ENCODE peak calls at places on chromosomes 2 and 18, in seven cellular contexts. G is tibial nerve, Y is neuronal stem cell, A is H7, N is cardiac muscle cell, P is left ventricle myocardium inferior, T is kidney epithelial cell. S is an unnamed sample.

GRCh38 chr2:219664958-219665357 is 37.5 kb downstream of the SLC4A3 start:
- DNase-seq in T (no peak), P (peak; percentile 83), G (no peak), N (peak; percentile 88), Y (no peak), A (no peak), S (no peak)

GRCh38 chr2:222424729-222425671 is 657 bp downstream of the SGPP2 start:
- DNase-seq in A (peak; percentile 68), Y (no peak), G (no peak), T (no peak), P (peak; percentile 28), N (peak; percentile 50), S (peak; percentile 43)

GRCh38 chr2:69741281-69742169 is at the start of gene ANXA4:
- DNase-seq in T (no peak), N (peak; percentile 52), A (peak; percentile 88), G (peak; percentile 80), P (peak; percentile 85), Y (peak; percentile 32), S (peak; percentile 50)

GRCh38 chr2:204665244-204665643 is 120.0 kb downstream of the PARD3B start:
- DNase-seq in A (no peak), P (no peak), G (no peak), Y (no peak), T (peak; percentile 79), N (no peak), S (no peak)

GRCh38 chr2:37526323-37526722 is 145.1 kb downstream of the CDC42EP3 start:
- DNase-seq in T (no peak), P (no peak), N (no peak), Y (no peak), A (no peak), G (no peak), S (no peak)

GRCh38 chr2:220077488-220077887 is 450.1 kb downstream of the SLC4A3 start:
- DNase-seq in N (no peak), P (no peak), T (no peak), Y (no peak), G (peak; percentile 27), A (no peak), S (no peak)

GRCh38 chr2:165563468-165564225 is 94.1 kb downstream of the CSRNP3 start:
- DNase-seq in T (no peak), Y (no peak), G (no peak), P (no peak), A (no peak), N (peak; percentile 32), S (no peak)

GRCh38 chr2:217153433-217153997 is 293.7 kb upstream of the TNP1 start:
- DNase-seq in G (no peak), N (no peak), Y (no peak), P (no peak), T (no peak), A (no peak), S (no peak)

GRCh38 chr2:627340-627709 is 49.9 kb downstream of the TMEM18 start:
- DNase-seq in P (no peak), A (no peak), T (no peak), N (no peak), G (peak; percentile 3), Y (no peak), S (no peak)

GRCh38 chr2:176455865-176456291 is 186.6 kb downstream of the MTX2 start:
- DNase-seq in Y (peak; percentile 37), G (peak; percentile 33), P (peak; percentile 68), A (no peak), T (no peak), N (peak; percentile 5), S (no peak)

GRCh38 chr2:85772019-85772745 is 18.4 kb downstream of the ATOH8 start:
- DNase-seq in P (peak; percentile 99), A (peak; percentile 86), Y (peak; percentile 52), G (peak; percentile 99), T (peak; percentile 91), N (peak; percentile 92), S (no peak)

GRCh38 chr2:29398384-29399237 is 283.4 kb downstream of the CLIP4 start:
- DNase-seq in Y (no peak), P (no peak), T (no peak), N (peak; percentile 15), G (no peak), A (peak; percentile 17), S (no peak)

GRCh38 chr2:134371041-134371440 is 117.2 kb downstream of the MGAT5 start:
- DNase-seq in A (no peak), G (no peak), T (no peak), P (no peak), Y (no peak), N (no peak), S (no peak)

GRCh38 chr2:42602218-42602936 is 33.9 kb downstream of the MTA3 start:
- DNase-seq in G (no peak), T (no peak), A (peak; percentile 32), N (no peak), Y (no peak), P (no peak), S (no peak)

GRCh38 chr2:31236433-31237205 is 2.7 kb downstream of the EHD3 start:
- DNase-seq in Y (no peak), G (no peak), A (no peak), T (no peak), P (no peak), N (no peak), S (no peak)

GRCh38 chr2:31237348-31238017 is 3.5 kb downstream of the EHD3 start:
- DNase-seq in N (no peak), P (no peak), Y (no peak), A (no peak), T (no peak), G (no peak), S (no peak)

GRCh38 chr2:31234690-31235503 is 945 bp downstream of the EHD3 start:
- DNase-seq in Y (no peak), N (no peak), A (no peak), T (no peak), P (no peak), G (no peak), S (no peak)

GRCh38 chr2:31233741-31234689 is at the start of gene EHD3:
- DNase-seq in P (peak; percentile 89), G (peak; percentile 53), N (peak; percentile 97), Y (peak; percentile 92), T (peak; percentile 69), A (peak; percentile 96), S (peak; percentile 70)

GRCh38 chr2:31235504-31235902 is 1.6 kb downstream of the EHD3 start:
- DNase-seq in P (no peak), A (no peak), G (no peak), N (no peak), T (peak; percentile 70), Y (no peak), S (no peak)
- H3K36me3 ChIP-seq in P (no peaks in the 10 kb centered on the region), A (no peaks in the 10 kb centered on the region), G (no peaks in the 10 kb centered on the region), N (no peaks in the 10 kb centered on the region), T (no peaks in the 10 kb centered on the region), Y (no peaks in the 10 kb centered on the region), S (no peaks in the 10 kb centered on the region)

GRCh38 chr2:230348792-230349191 is 21.8 kb downstream of the SP140L start:
- DNase-seq in P (no peak), Y (no peak), N (no peak), G (no peak), A (no peak), T (no peak), S (no peak)
- H3K4me3 ChIP-seq in P (no peak overlapping the region), Y (no peak overlapping the region), N (no peak overlapping the region), G (no peak overlapping the region), A (no peak overlapping the region), T (no peak overlapping the region), S (no peak overlapping the region)

DNA sequence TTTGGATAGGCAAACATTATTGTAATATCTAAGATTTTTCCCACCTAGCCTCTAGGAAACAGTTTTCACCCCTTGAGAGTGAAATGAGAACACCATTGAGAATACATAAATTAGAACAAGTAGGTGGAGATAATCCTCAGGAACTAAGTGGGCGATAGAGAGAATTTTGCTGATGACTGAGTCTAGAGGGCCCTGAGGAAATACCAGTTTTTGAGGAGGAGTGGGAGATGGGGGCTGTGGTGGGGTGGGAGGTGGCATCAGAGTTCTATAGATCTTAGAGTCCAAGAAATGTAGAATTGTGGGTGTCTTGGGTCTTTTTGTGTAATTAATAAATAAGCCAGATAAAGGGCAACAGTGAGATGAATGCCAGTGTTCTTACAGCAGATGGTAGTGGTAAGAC is 11.8 kb downstream of the NCAPH start:
- DNase-seq in G (no peak), P (no peak), Y (no peak), T (no peak), A (no peak), N (no peak), S (no peak)
- H3K36me3 ChIP-seq in G (no peaks in the 10 kb centered on the region), P (no peaks in the 10 kb centered on the region), Y (peaks cover 98% of the 10 kb centered on the region), T (no peaks in the 10 kb centered on the region), A (peaks cover 40% of the 10 kb centered on the region), N (no peaks in the 10 kb centered on the region), S (no peaks in the 10 kb centered on the region)

DNA sequence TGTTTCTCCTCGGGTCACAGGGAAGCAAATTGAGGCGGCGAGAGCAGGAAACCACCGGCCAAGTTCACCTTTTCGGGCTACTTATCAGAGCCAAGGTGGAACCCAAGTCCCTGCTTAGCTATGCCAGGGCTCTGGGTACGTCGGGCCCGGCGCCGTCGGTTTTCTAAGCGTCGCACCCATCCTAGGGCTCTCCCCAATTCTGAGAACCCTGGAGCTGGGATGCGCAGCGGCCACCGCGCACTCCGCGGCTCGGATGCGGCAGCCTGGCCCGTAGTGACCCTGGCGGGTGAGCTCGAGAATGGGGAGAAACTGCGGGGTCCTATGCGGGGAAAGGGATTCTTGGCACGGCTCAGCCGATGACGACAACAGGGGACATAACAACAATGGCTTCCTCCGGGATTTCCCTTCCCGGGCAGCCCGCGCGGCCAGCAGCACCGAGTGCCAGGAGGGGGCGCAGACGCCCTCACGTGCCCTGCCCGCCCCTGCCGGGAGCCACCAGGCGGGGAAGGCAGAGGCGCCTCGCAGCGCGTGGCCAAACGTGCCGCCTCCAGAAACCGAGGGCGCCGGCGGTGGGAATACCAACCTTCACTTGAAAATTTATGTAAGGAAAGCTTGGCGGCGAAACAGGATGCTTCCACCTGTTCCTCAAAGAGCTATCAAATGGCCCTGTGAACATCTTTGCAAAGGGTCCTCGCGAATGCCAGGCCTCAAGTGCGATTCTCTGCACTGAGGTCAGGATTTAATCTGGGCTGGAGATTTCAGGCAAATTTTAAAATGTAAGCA is 2.1 kb upstream of the SLC30A3 start:
- DNase-seq in N (peak; percentile 90), Y (peak; percentile 73), A (peak; percentile 98), P (peak; percentile 66), T (no peak), G (no peak), S (peak; percentile 39)
- H3K4me3 ChIP-seq in N (peak overlapping the region; percentile 92), Y (peak overlapping the region; percentile 74), A (peak overlapping the region; percentile 53), P (peak overlapping the region; percentile 78), T (peak overlapping the region; percentile 22), G (peak overlapping the region; percentile 15), S (no peak overlapping the region)

DNA sequence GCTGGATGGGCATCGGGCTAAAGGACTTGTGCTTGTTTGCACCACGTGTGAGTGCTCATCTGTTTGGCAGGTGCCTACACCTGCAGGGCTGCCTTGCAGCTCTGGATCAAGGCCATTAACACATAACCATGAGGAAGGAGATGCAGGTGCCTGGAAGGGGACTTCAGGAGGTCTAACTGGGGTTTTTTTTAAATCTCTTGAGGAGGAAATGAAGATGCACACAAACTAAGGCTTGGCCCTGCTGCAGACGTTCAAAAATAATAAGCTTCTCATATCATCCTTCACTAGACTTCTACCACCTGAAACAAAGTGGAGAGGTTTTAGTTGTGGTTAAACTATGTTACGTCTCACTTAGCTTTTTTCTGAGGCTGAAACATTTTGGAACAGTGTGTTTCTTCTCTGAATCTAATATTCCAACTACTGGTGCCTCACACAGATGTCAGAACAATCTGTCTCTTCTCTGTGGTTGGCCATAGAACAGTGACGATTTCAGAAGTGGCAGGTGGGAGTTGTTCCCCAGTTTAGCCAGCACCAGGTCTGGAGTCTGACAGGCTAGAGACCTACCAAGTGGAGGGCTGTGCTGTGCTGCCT is 36.5 kb downstream of the BCL2L11 start:
- DNase-seq in N (no peak), T (no peak), P (no peak), Y (no peak), G (no peak), A (no peak), S (no peak)
- H3K36me3 ChIP-seq in N (peaks cover 15% of the 10 kb centered on the region), T (no peaks in the 10 kb centered on the region), P (peaks cover 10% of the 10 kb centered on the region), Y (peaks cover 99% of the 10 kb centered on the region), G (no peaks in the 10 kb centered on the region), A (peaks cover 20% of the 10 kb centered on the region), S (peaks cover 16% of the 10 kb centered on the region)

GRCh38 chr18:35043207-35043606 is 2.0 kb downstream of the MAPRE2 start:
- DNase-seq in G (no peak), A (no peak), T (no peak), Y (no peak), N (no peak), P (no peak), S (peak; percentile 57)
- H3K4me3 ChIP-seq in G (peak overlapping the region; percentile 90), A (no peak overlapping the region), T (no peak overlapping the region), Y (no peak overlapping the region), N (no peak overlapping the region), P (peak overlapping the region; percentile 89), S (no peak overlapping the region)